ENCODE peak calls at places on chromosome 19, in eight cellular contexts. E is trophoblast cell, D is left colon, A is transverse colon, V is fibroblast of pulmonary artery, Q is NCI-H2029, Y is pulmonary artery endothelial cell, O is left cardiac atrium. S is an unnamed sample.

GRCh38 chr19:3013261-3013725 is 15.8 kb downstream of the TLE2 start:
- DNase-seq in O (no peak), D (no peak), E (no peak), Y (no peak), Q (no peak), V (no peak), A (no peak), S (no peak)

GRCh38 chr19:46080561-46080960 is 39.8 kb upstream of the IGFL4 start:
- DNase-seq in V (peak), Q (no peak), E (no peak), O (peak), A (no peak), D (no peak), Y (no peak), S (no peak)

GRCh38 chr19:48975947-48976847 is 11.1 kb downstream of the FTL start:
- DNase-seq in D (peak), Q (no peak), O (no peak), V (no peak), Y (no peak), A (no peak), E (no peak), S (no peak)

GRCh38 chr19:2420490-2420889 is 6.9 kb downstream of the TIMM13 start:
- DNase-seq in A (no peak), D (no peak), E (no peak), Q (no peak), O (no peak), Y (no peak), V (no peak), S (no peak)

GRCh38 chr19:1503089-1503924 is 9.5 kb downstream of the ADAMTSL5 start:
- DNase-seq in Q (no peak), A (peak), Y (no peak), V (peak), E (no peak), D (peak), O (peak), S (peak)

GRCh38 chr19:41307090-41307875 is 2.7 kb upstream of the CCDC97 start:
- DNase-seq in D (no peak), Y (no peak), A (no peak), V (no peak), O (no peak), Q (no peak), E (no peak), S (no peak)

GRCh38 chr19:55116232-55117062 is 990 bp downstream of the PPP1R12C start:
- DNase-seq in Q (no peak), A (peak), V (peak), E (no peak), Y (no peak), O (peak), D (peak), S (peak)

GRCh38 chr19:35557539-35558399 is 5.7 kb downstream of the ATP4A start:
- DNase-seq in V (peak), Q (peak), E (no peak), A (peak), Y (no peak), D (peak), O (peak), S (no peak)

GRCh38 chr19:32166238-32166637 is 179.2 kb upstream of the ZNF507 start:
- DNase-seq in V (no peak), D (no peak), A (no peak), Y (no peak), E (no peak), Q (peak), O (no peak), S (no peak)